ENCODE peak calls at places on chromosomes 4 and X, in eight cellular contexts. J is fibroblast of the aortic adventitia; P is AG09319; B is CD8-positive, alpha-beta T cell; M is MCF 10A; T is body of pancreas; D is neural crest cell; I is CD4-positive, alpha-beta T cell. U is an unnamed sample.

GRCh38 chr4:110636677-110637407 is 14.0 kb upstream of the PITX2 start:
- DNase-seq in T (no peak), J (peak), B (no peak), I (no peak), D (no peak), M (no peak), P (no peak), U (peak)

GRCh38 chrX:39808471-39808917 is 289.3 kb downstream of the BCOR start:
- DNase-seq in J (peak), D (no peak), M (no peak), T (no peak), I (no peak), B (no peak), P (no peak), U (no peak)

GRCh38 chr4:172850838-172851237 is 317.8 kb upstream of the GALNT7 start:
- DNase-seq in B (no peak), I (no peak), P (no peak), D (no peak), M (peak), T (no peak), J (peak), U (no peak)

GRCh38 chrX:70301716-70302115 is 11.8 kb downstream of the KIF4A start:
- DNase-seq in J (peak), M (no peak), T (no peak), B (no peak), I (no peak), P (peak), D (no peak), U (no peak)

GRCh38 chr4:143336828-143337599 is at the start of gene GAB1:
- DNase-seq in D (peak), I (no peak), J (peak), T (peak), M (peak), P (no peak), B (peak), U (peak)

GRCh38 chr4:155207534-155208257 is 740 bp upstream of the NPY2R start:
- DNase-seq in J (peak), P (no peak), I (no peak), T (peak), M (no peak), B (no peak), D (peak), U (peak)

GRCh38 chrX:24305905-24306304 is 8.0 kb downstream of the SUPT20HL2 start:
- DNase-seq in P (no peak), M (no peak), T (no peak), J (no peak), I (no peak), B (no peak), D (no peak), U (no peak)

GRCh38 chr4:98448923-98449322 is 187.7 kb downstream of the RAP1GDS1 start:
- DNase-seq in B (no peak), J (no peak), I (peak), P (no peak), T (no peak), D (no peak), M (no peak), U (no peak)

GRCh38 chrX:64195862-64196261 is 9.6 kb downstream of the AMER1 start:
- DNase-seq in J (no peak), M (no peak), B (no peak), I (no peak), P (no peak), D (no peak), T (no peak), U (no peak)

GRCh38 chr4:8528713-8529112 is 51.5 kb upstream of the GPR78 start:
- DNase-seq in D (no peak), T (no peak), M (peak), J (peak), I (no peak), B (no peak), P (no peak), U (no peak)

GRCh38 chrX:48468693-48469691 is 1.1 kb downstream of the SLC38A5 start:
- DNase-seq in B (peak), D (no peak), P (no peak), J (no peak), M (no peak), T (no peak), I (no peak), U (peak)

GRCh38 chr4:142812091-142812490 is 34.0 kb downstream of the INPP4B start:
- DNase-seq in P (no peak), D (no peak), T (no peak), B (no peak), J (no peak), I (no peak), M (no peak), U (no peak)

GRCh38 chr4:186201535-186202230 is 10.3 kb downstream of the CYP4V2 start:
- DNase-seq in T (peak), B (peak), M (peak), I (peak), J (peak), P (no peak), D (no peak), U (peak)

GRCh38 chr4:3800351-3800750 is 34.2 kb downstream of the ADRA2C start:
- DNase-seq in B (no peak), I (no peak), J (no peak), D (no peak), T (no peak), M (no peak), P (no peak), U (no peak)

GRCh38 chr4:151930372-151930771 is 169.6 kb upstream of the GATB start:
- DNase-seq in T (no peak), J (no peak), B (no peak), P (no peak), D (no peak), M (no peak), I (no peak), U (no peak)

GRCh38 chr4:71186566-71187398 is 152.0 kb upstream of the SLC4A4 start:
- DNase-seq in M (no peak), J (peak), B (peak), I (no peak), P (no peak), D (peak), T (peak), U (peak)

GRCh38 chrX:41543668-41544067 is 96.5 kb downstream of the NYX start:
- DNase-seq in M (no peak), I (no peak), B (no peak), P (no peak), J (no peak), T (no peak), D (no peak), U (no peak)

GRCh38 chr4:60344908-60345307 is 855.2 kb upstream of the ADGRL3 start:
- DNase-seq in I (no peak), J (no peak), B (no peak), M (peak), T (no peak), P (no peak), D (no peak), U (no peak)

GRCh38 chr4:48571471-48571870 is 81.4 kb downstream of the ZAR1 start:
- DNase-seq in P (no peak), B (no peak), D (no peak), M (no peak), J (no peak), I (no peak), T (no peak), U (no peak)

GRCh38 chrX:75603833-75604232 is 81.0 kb upstream of the ZDHHC15 start:
- DNase-seq in J (peak), B (no peak), D (no peak), I (no peak), M (peak), P (no peak), T (no peak), U (no peak)

GRCh38 chr4:147846318-147847135 is 114.6 kb downstream of the ARHGAP10 start:
- DNase-seq in T (no peak), P (no peak), J (no peak), M (no peak), D (no peak), B (no peak), I (no peak), U (no peak)

GRCh38 chrX:24242649-24243556 is 71.0 kb downstream of the SUPT20HL2 start:
- DNase-seq in M (peak), B (no peak), J (peak), T (peak), P (peak), I (no peak), D (no peak), U (no peak)

GRCh38 chr4:135277116-135277979 is 1075.8 kb upstream of the PABPC4L start:
- DNase-seq in P (no peak), M (no peak), D (no peak), T (no peak), I (no peak), B (no peak), J (peak), U (no peak)

GRCh38 chr4:189035091-189035490 is 895.9 kb downstream of the TRIML1 start:
- DNase-seq in J (no peak), T (no peak), B (no peak), D (no peak), M (no peak), I (no peak), P (no peak), U (no peak)

GRCh38 chr4:176540814-176541213 is 221.0 kb downstream of the SPCS3 start:
- DNase-seq in I (no peak), B (no peak), D (no peak), P (no peak), M (no peak), J (no peak), T (no peak), U (no peak)

GRCh38 chrX:70525733-70526132 is 81.1 kb downstream of the DLG3 start:
- DNase-seq in T (peak), P (no peak), D (no peak), J (no peak), I (no peak), B (no peak), M (no peak), U (no peak)

GRCh38 chr4:84957509-84958420 is 8.7 kb downstream of the WDFY3 start:
- DNase-seq in B (no peak), P (no peak), D (no peak), T (no peak), M (no peak), J (no peak), I (no peak), U (no peak)

GRCh38 chr4:111689214-111689613 is 456.0 kb upstream of the FAM241A start:
- DNase-seq in B (no peak), D (no peak), P (peak), M (peak), I (no peak), J (peak), T (peak), U (no peak)

GRCh38 chr4:185729300-185729912 is 82.6 kb downstream of the SORBS2 start:
- DNase-seq in D (no peak), P (no peak), J (no peak), T (no peak), I (no peak), B (no peak), M (no peak), U (no peak)

GRCh38 chr4:173169428-173170209 is 1.0 kb downstream of the GALNT7 start:
- DNase-seq in I (peak), J (peak), B (peak), M (peak), T (peak), D (peak), P (no peak), U (peak)

GRCh38 chr4:145196747-145197146 is 16.4 kb upstream of the OTUD4 start:
- DNase-seq in P (no peak), J (no peak), M (no peak), D (no peak), T (peak), B (no peak), I (no peak), U (no peak)

GRCh38 chrX:74835566-74835965 is 89.7 kb downstream of the NEXMIF start:
- DNase-seq in D (no peak), J (no peak), M (no peak), I (no peak), P (no peak), T (no peak), B (no peak), U (no peak)

GRCh38 chr4:40309250-40309774 is 25.8 kb upstream of the CHRNA9 start:
- DNase-seq in M (peak), J (peak), T (peak), I (peak), B (peak), P (peak), D (peak), U (peak)

GRCh38 chr4:8235686-8236085 is 33.9 kb upstream of the HTRA3 start:
- DNase-seq in P (no peak), J (no peak), B (no peak), T (no peak), M (no peak), D (no peak), I (no peak), U (no peak)

GRCh38 chrX:13689519-13690211 is 737 bp downstream of the RAB9A start:
- DNase-seq in T (no peak), J (peak), B (no peak), P (no peak), I (no peak), M (peak), D (no peak), U (no peak)

GRCh38 chr4:54091637-54092404 is 8.1 kb upstream of the GSX2 start:
- DNase-seq in P (no peak), T (peak), I (peak), B (peak), M (peak), J (peak), D (no peak), U (no peak)

GRCh38 chrX:24341795-24342194 is 18.6 kb upstream of the SUPT20HL1 start:
- DNase-seq in B (no peak), P (peak), I (no peak), J (peak), D (no peak), M (no peak), T (no peak), U (no peak)

GRCh38 chrX:96971812-96972211 is 88.1 kb downstream of the RPA4 start:
- DNase-seq in M (no peak), D (no peak), T (no peak), B (no peak), J (no peak), P (no peak), I (no peak), U (no peak)

GRCh38 chr4:140249351-140249750 is 95.4 kb upstream of the MAML3 start:
- DNase-seq in T (no peak), J (peak), P (no peak), B (no peak), D (no peak), I (no peak), M (no peak), U (no peak)

DNA sequence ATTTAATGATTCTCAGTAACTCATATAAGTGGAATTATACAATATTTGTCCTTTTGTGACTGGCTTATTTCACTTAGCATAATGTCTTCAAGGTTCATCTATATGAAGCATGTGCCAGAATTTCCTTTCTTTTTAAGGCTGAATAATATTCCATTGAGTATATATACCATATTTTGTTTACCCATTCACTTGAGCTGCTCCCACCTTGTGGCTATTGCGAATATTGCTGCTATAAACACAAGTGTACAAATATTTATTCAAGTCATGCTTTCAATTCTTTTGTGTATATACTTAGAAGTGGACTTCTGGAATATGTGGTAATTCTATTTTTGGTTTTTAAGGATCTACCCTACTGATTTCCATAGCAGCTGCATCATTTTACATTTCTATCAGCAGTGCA is 219.1 kb downstream of the MID1 start:
- DNase-seq in M (no peak), J (no peak), I (no peak), P (no peak), T (no peak), D (no peak), B (no peak), U (no peak)
- TF ChIP-seq CTCF in M (no peak), J (no peak), I (no peak), P (no peak), T (no peak), D (no peak), B (no peak), U (no peak)

DNA sequence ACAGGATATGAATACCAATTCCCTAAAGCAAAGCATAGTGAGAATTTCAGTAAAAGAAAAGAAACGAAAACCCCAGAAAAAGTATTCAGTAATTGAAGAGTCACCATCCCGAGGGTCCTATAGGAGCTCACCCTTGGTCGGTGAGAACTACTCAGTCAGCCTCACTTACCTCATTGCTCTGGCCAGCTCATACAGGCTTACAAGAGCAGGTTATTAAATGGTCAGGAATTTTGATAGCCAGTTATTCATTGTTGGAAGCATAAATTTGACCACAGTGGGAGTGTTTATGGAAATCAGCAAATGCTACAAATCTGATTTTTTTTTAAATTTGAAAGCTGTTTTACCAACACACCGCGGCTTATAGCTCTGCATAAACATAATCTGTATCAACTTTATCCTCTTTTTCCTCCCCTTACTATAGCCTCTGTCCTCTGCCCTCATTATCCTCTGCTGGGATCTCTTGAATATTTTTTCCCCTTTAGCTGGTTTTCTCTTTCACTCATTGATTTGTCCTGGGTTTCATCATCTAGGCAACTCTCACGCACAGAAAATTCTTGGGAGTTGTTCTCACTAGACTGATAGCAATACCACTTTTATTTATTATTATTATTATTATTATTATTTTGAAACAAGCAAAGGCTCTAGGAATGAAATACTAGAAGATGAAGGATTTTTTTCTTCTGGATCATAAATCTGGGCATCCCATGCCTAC is 11.1 kb upstream of the CXCL2 start:
- DNase-seq in M (peak), I (no peak), J (peak), T (peak), P (peak), B (no peak), D (no peak), U (no peak)
- TF ChIP-seq CTCF in M (no peak), I (no peak), J (no peak), T (no peak), P (no peak), B (no peak), D (no peak), U (no peak)

GRCh38 chr4:1476140-1476513 is 69.9 kb upstream of the NKX1-1 start:
- DNase-seq in I (no peak), B (no peak), P (no peak), M (no peak), T (no peak), D (no peak), J (no peak), U (no peak)
- TF ChIP-seq CTCF in I (no peak), B (no peak), P (no peak), M (no peak), T (no peak), D (no peak), J (no peak), U (no peak)

DNA sequence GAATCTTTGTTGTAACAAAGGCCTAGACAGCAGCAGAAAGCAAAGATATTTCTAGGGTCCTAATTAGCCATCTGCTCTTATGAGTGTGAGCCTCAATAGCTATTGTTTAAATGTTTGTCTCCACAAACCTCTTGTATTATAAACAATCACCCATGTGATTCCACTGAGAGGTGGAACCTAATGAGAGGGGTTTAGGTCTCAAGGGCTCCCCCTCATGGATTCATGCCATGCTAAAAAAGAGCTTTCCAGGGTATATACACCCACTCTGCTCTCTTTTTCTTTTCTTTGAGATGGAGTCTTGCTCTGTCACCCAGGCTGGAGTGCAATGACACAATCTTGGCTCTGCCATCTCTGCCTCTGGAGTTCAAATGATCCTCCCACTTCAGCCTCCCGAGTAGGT is 42.1 kb downstream of the TRIM61 start:
- DNase-seq in M (no peak), D (no peak), B (no peak), I (no peak), P (no peak), J (no peak), T (no peak), U (peak)
- TF ChIP-seq CTCF in M (no peak), D (peak), B (no peak), I (no peak), P (no peak), J (no peak), T (no peak), U (peak)

DNA sequence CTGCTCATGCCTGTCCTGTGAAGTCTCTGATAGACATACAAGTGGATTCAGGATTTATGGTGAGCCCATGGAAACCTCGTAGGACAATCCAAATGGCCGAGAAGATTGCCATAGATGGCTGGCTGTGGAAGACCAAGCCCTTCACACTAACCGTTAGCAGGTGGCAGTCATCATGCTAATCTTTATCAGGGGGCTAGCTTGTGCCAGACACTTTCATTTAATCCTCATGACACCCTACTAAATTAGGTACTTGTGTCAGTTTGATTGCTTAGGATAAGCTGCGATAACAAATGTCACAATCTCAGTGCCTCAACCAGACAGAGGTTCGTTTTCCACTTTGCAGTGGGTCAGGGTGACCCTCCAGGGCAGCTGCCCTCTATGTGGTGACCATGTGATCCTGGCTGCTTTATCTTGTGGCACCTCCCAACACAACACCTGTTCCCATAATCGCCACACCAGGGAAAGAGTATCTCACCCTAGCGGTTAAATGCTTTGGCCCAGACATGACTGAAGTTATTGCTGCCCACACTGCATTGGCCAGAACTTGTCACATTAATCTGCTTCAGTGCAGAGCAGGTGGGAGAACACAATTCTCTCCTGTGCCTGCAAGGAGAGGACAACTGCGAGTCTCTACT is 60.8 kb downstream of the REPS2 start:
- DNase-seq in B (no peak), J (peak), M (peak), T (peak), I (no peak), D (no peak), P (no peak), U (peak)
- TF ChIP-seq CTCF in B (no peak), J (peak), M (no peak), T (peak), I (no peak), D (peak), P (peak), U (peak)